ENCODE peak calls at places on chromosomes 12 and 14, in four cellular contexts. F is AG10803, L is GM04504, X is HL-60. A is an unnamed sample.

GRCh38 chr14:59630281-59630963 is 53.8 kb upstream of the CCDC175 start:
- DNase-seq in F (no peak), L (no peak), X (no peak), A (peak)

GRCh38 chr12:51847830-51848727 is at the start of gene FIGNL2:
- DNase-seq in L (no peak), F (no peak), X (no peak), A (peak)

GRCh38 chr14:45249847-45250575 is 3.0 kb downstream of the MIS18BP1 start:
- DNase-seq in F (peak), X (peak), L (peak), A (no peak)

GRCh38 chr12:64229796-64230195 is 7.7 kb upstream of the KICS2 start:
- DNase-seq in L (no peak), X (no peak), F (no peak), A (no peak)

GRCh38 chr14:70731447-70732239 is 77.7 kb downstream of the MAP3K9 start:
- DNase-seq in L (no peak), F (no peak), X (no peak), A (no peak)

GRCh38 chr12:11461433-11461832 is 66.1 kb upstream of the PRB2 start:
- DNase-seq in F (no peak), X (no peak), L (no peak), A (no peak)

GRCh38 chr12:15829949-15830348 is 40.8 kb upstream of the EPS8 start:
- DNase-seq in X (no peak), L (no peak), F (peak), A (no peak)

GRCh38 chr12:24664151-24664550 is 284.8 kb downstream of the BCAT1 start:
- DNase-seq in X (no peak), L (no peak), F (no peak), A (no peak)

GRCh38 chr14:74326369-74327152 is 21.7 kb upstream of the VRTN start:
- DNase-seq in L (no peak), F (no peak), X (no peak), A (peak)

GRCh38 chr12:130253866-130254265 is 83.8 kb upstream of the PIWIL1 start:
- DNase-seq in F (no peak), X (no peak), L (no peak), A (no peak)

GRCh38 chr12:2769866-2770533 is 24.8 kb upstream of the FKBP4 start:
- DNase-seq in F (no peak), X (no peak), L (no peak), A (no peak)

GRCh38 chr12:110743571-110744093 is 941 bp upstream of the PPP1CC start:
- DNase-seq in L (no peak), F (no peak), X (peak), A (peak)